ENCODE peak calls at places on chromosomes 11 and 22, in four cellular contexts. V is body of pancreas; Q is CD8-positive, alpha-beta T cell; W is OCI-LY7. H is an unnamed sample.

GRCh38 chr11:124839051-124839971 is 25.9 kb upstream of the ROBO3 start:
- DNase-seq in V (no peak), W (no peak), Q (no peak), H (no peak)

GRCh38 chr11:71213696-71214552 is 38.5 kb downstream of the SHANK2 start:
- DNase-seq in V (no peak), W (no peak), Q (no peak), H (no peak)

GRCh38 chr11:76298255-76298654 is 82.7 kb downstream of the THAP12 start:
- DNase-seq in W (no peak), V (no peak), Q (no peak), H (no peak)

GRCh38 chr11:10885703-10886363 is 28.0 kb upstream of the ZBED5 start:
- DNase-seq in V (no peak), Q (no peak), W (no peak), H (no peak)

GRCh38 chr22:49720279-49720959 is 107.3 kb downstream of the BRD1 start:
- DNase-seq in Q (no peak), W (no peak), V (no peak), H (no peak)

GRCh38 chr11:59787816-59788215 is 22.8 kb downstream of the MRPL16 start:
- DNase-seq in Q (no peak), V (no peak), W (no peak), H (no peak)

GRCh38 chr11:121367434-121367833 is 74.9 kb downstream of the SC5D start:
- DNase-seq in V (no peak), Q (peak; percentile 23), W (peak; percentile 95), H (peak; percentile 67)

GRCh38 chr11:120293038-120293800 is 31.9 kb upstream of the TLCD5 start:
- DNase-seq in W (no peak), V (no peak), Q (no peak), H (no peak)

GRCh38 chr22:29030618-29031235 is 30.9 kb downstream of the C22orf31 start:
- DNase-seq in V (peak; percentile 92), Q (no peak), W (no peak), H (no peak)

GRCh38 chr22:37485714-37486223 is 415 bp downstream of the MFNG start:
- DNase-seq in V (no peak), W (peak; percentile 66), Q (peak; percentile 31), H (peak; percentile 57)

GRCh38 chr11:126718319-126718718 is 282.3 kb downstream of the KIRREL3 start:
- DNase-seq in V (no peak), Q (no peak), W (no peak), H (no peak)

GRCh38 chr11:104198576-104198975 is 34.6 kb upstream of the PDGFD start:
- DNase-seq in Q (no peak), W (no peak), V (no peak), H (no peak)

GRCh38 chr11:128518493-128519207 is 68.7 kb downstream of the ETS1 start:
- DNase-seq in W (peak; percentile 52), Q (no peak), V (no peak), H (no peak)

GRCh38 chr22:28710889-28711285 is 30.7 kb downstream of the CHEK2 start:
- DNase-seq in Q (no peak), W (no peak), V (no peak), H (no peak)

GRCh38 chr11:92322225-92322624 is 97.6 kb downstream of the FAT3 start:
- DNase-seq in V (no peak), W (no peak), Q (no peak), H (no peak)

GRCh38 chr22:35253946-35254345 is 3.3 kb upstream of the HMGXB4 start:
- DNase-seq in V (no peak), W (no peak), Q (no peak), H (no peak)

GRCh38 chr11:112085822-112086421 is 634 bp downstream of the TIMM8B start:
- DNase-seq in V (peak; percentile 11), Q (peak; percentile 34), W (peak; percentile 38), H (no peak)
- H3K36me3 ChIP-seq in V (no peaks in the 10 kb centered on the region), Q (peaks cover 37% of the 10 kb centered on the region), W (peaks cover 74% of the 10 kb centered on the region), H (peaks cover 10% of the 10 kb centered on the region)

GRCh38 chr11:64866173-64866491 is 12.3 kb downstream of the EHD1 start:
- DNase-seq in Q (no peak), W (no peak), V (no peak), H (no peak)
- H3K4me3 ChIP-seq in Q (no peak overlapping the region), W (peak overlapping the region; percentile 59), V (no peak overlapping the region), H (no peak overlapping the region)

DNA sequence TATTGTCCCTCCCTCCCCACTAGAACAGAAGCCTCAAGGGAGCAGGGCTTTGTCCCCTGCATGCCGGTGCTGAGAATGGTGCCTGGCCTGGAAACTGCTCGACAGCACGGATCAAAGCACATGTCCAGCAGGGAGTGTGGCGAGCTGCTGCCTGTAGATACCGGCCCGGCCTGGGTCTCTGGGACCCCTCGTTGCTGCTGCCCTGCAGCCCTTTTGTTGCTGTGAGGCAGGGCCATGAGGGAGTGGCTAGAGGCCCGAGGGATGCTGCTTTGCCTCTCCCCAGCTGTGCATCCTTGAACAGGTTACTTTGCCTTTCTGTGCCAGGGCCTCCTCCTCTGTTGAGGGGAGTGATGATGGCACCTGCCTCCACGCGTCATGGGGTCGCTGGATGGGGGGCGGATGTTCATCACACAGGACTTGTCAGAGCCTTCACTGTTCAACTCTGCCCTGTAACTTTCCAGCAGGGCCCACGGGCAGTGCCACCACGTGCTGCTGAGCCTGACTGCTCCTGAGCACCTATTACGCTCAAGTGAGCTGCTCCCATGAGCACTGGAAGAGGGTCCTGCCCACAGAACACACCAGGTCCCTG is 15.3 kb upstream of the PARVG start:
- DNase-seq in W (no peak), V (no peak), Q (no peak), H (no peak)
- H3K36me3 ChIP-seq in W (no peaks in the 10 kb centered on the region), V (no peaks in the 10 kb centered on the region), Q (no peaks in the 10 kb centered on the region), H (peaks cover 26% of the 10 kb centered on the region)

GRCh38 chr22:19756288-19757128 is 4.1 kb upstream of the TBX1 start:
- DNase-seq in V (peak; percentile 65), W (peak; percentile 68), Q (peak; percentile 69), H (peak; percentile 62)
- H3K4me3 ChIP-seq in V (no peak overlapping the region), W (peak overlapping the region; percentile 3), Q (peak overlapping the region; percentile 17), H (no peak overlapping the region)

GRCh38 chr11:623349-623869 is 1.3 kb downstream of the CDHR5 start:
- DNase-seq in Q (no peak), V (no peak), W (no peak), H (no peak)

GRCh38 chr11:624705-625635 is at the start of gene CDHR5:
- DNase-seq in W (no peak), V (no peak), Q (no peak), H (no peak)

GRCh38 chr11:625636-626319 is 1.0 kb upstream of the CDHR5 start:
- DNase-seq in V (no peak), W (no peak), Q (no peak), H (no peak)

GRCh38 chr11:621838-622237 is 2.9 kb downstream of the CDHR5 start:
- DNase-seq in Q (no peak), W (no peak), V (no peak), H (no peak)

GRCh38 chr11:623999-624704 is 603 bp downstream of the CDHR5 start:
- DNase-seq in W (no peak), V (no peak), Q (no peak), H (no peak)
- H3K36me3 ChIP-seq in W (no peaks in the 10 kb centered on the region), V (no peaks in the 10 kb centered on the region), Q (no peaks in the 10 kb centered on the region), H (no peaks in the 10 kb centered on the region)

DNA sequence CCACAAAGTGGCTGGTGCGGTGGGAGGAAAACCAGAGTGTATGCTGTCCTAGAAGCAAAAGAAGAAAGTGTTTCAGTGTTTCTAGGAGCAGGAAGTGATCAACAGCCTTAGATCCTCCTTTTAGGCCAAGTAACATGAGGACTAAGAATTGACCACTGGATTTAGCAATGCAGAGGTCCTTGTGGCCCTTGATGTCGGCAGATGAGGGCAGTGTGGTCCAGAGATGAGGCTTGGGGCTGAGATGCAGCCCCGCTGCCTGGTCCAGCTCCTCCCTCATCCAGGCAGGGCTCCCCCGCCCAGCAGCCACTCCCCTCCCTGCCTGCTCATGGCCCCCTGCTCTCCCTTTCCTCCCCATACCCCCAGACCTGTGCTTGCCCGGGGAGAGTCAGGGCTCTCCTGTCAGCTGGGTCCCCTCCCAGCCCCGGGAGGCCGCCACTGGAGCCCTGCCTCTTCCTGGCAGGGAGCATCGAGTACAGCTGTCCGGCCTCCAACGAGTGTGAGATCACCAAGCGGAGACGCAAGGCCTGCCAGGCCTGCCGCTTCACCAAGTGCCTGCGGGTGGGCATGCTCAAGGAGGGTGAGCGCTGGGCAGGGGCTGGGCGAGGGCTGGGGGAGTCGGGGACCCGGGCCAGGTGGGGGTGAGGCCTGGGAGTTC is 3.7 kb downstream of the TRMT112 start:
- DNase-seq in V (no peak), Q (no peak), W (no peak), H (no peak)
- H3K4me3 ChIP-seq in V (no peak overlapping the region), Q (no peak overlapping the region), W (no peak overlapping the region), H (no peak overlapping the region)

GRCh38 chr22:25383892-25384291 is 164.5 kb downstream of the CRYBB2 start:
- DNase-seq in W (no peak), V (no peak), Q (no peak), H (no peak)

GRCh38 chr22:25377699-25378098 is 158.3 kb downstream of the CRYBB2 start:
- DNase-seq in W (no peak), Q (no peak), V (no peak), H (no peak)

GRCh38 chr22:25382762-25383161 is 163.3 kb downstream of the CRYBB2 start:
- DNase-seq in Q (no peak), V (no peak), W (no peak), H (no peak)

GRCh38 chr22:25383278-25383820 is 163.9 kb downstream of the CRYBB2 start:
- DNase-seq in V (no peak), Q (no peak), W (no peak), H (no peak)

DNA sequence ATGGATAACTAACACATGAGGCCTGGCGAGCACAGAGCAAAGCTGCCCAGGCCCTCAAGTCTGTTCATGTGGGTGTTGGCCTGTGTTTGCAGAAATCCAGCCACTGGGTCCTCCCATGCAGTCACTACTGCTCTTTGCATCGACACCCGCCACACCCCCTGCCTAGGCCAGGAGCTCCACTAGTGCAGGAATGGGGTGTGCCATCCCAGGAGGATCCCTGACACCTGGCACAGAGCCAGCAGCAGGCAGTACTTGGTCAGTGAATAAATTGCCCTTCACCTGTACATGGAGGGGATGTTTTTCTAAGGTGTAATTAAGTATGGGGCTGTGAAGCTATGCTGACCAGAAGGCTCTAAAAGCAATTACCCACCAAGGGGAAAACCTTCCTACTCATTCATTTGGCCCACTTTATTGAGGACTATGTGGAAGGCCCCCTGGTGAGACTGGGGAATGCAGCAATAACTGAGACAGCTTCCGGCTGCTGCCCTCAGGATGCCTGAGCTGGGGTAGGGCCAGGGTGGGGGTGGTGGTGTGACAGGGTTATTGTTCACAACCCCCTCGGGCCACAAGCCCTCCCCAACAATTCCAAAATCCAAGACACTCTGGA is 160.8 kb downstream of the CRYBB2 start:
- DNase-seq in W (no peak), Q (no peak), V (no peak), H (no peak)
- H3K36me3 ChIP-seq in W (peaks cover 35% of the 10 kb centered on the region), Q (peaks cover 17% of the 10 kb centered on the region), V (no peaks in the 10 kb centered on the region), H (no peaks in the 10 kb centered on the region)

GRCh38 chr11:86398106-86398505 is 23.4 kb downstream of the CCDC81 start:
- DNase-seq in W (no peak), Q (no peak), V (no peak), H (no peak)
- H3K4me3 ChIP-seq in W (no peak overlapping the region), Q (no peak overlapping the region), V (no peak overlapping the region), H (no peak overlapping the region)

GRCh38 chr11:134196756-134197155 is 27.0 kb downstream of the NCAPD3 start:
- DNase-seq in Q (no peak), V (no peak), W (no peak), H (no peak)

GRCh38 chr11:134200688-134201087 is 23.1 kb downstream of the NCAPD3 start:
- DNase-seq in V (no peak), W (no peak), Q (no peak), H (no peak)

GRCh38 chr11:134202661-134203060 is 21.1 kb downstream of the NCAPD3 start:
- DNase-seq in W (no peak), V (no peak), Q (no peak), H (no peak)

GRCh38 chr11:134199531-134199930 is 24.2 kb downstream of the NCAPD3 start:
- DNase-seq in Q (no peak), V (no peak), W (no peak), H (no peak)
- H3K36me3 ChIP-seq in Q (peaks cover 17% of the 10 kb centered on the region), V (no peaks in the 10 kb centered on the region), W (peaks cover 96% of the 10 kb centered on the region), H (peaks cover 7% of the 10 kb centered on the region)

H was measured in GM06990.